ENCODE peak calls at places on chromosomes 7 and 10, in eight cellular contexts. Y is colonic mucosa, Q is IMR-90, V is brain microvascular endothelial cell, E is tibial nerve, H is hepatocyte, Z is ascending aorta, K is transverse colon. S is an unnamed sample. For H3K36me3 and H3K27me3, the result is how much of the 10 kb centered on the place peaks cover.

GRCh38 chr10:79387466-79387973 is 40.3 kb downstream of the PPIF start:
- DNase-seq in Q (no peak), Z (peak), E (peak), H (no peak), K (peak), Y (no peak), V (no peak), S (peak)

GRCh38 chr7:85226401-85227085 is 39.7 kb upstream of the SEMA3D start:
- DNase-seq in E (no peak), V (peak), H (no peak), Z (no peak), Q (peak), Y (no peak), K (no peak), S (no peak)

GRCh38 chr7:2735744-2736143 is 47.7 kb downstream of the AMZ1 start:
- DNase-seq in H (no peak), V (no peak), Y (no peak), K (no peak), E (no peak), Z (peak), Q (no peak), S (peak)

GRCh38 chr7:136741941-136742340 is 126.5 kb upstream of the CHRM2 start:
- DNase-seq in Z (no peak), H (no peak), K (no peak), V (no peak), Y (no peak), Q (no peak), E (no peak), S (no peak)

GRCh38 chr10:15462253-15462885 is 91.3 kb upstream of the FAM171A1 start:
- DNase-seq in E (no peak), H (no peak), Y (no peak), K (no peak), Z (no peak), V (no peak), Q (no peak), S (no peak)

GRCh38 chr10:67665491-67665890 is 30.5 kb downstream of the CTNNA3 start:
- DNase-seq in K (no peak), V (no peak), Z (no peak), Y (no peak), Q (no peak), H (peak), E (no peak), S (peak)

GRCh38 chr10:100654835-100655759 is 90.3 kb upstream of the PAX2 start:
- DNase-seq in Y (no peak), Z (no peak), E (no peak), K (no peak), V (no peak), H (no peak), Q (no peak), S (peak)

GRCh38 chr10:115084434-115084833 is 8.7 kb upstream of the ATRNL1 start:
- DNase-seq in E (no peak), Y (no peak), Z (no peak), Q (no peak), V (no peak), H (no peak), K (no peak), S (no peak)

GRCh38 chr10:95655571-95656290 is 780 bp downstream of the ALDH18A1 start:
- DNase-seq in K (peak), Y (peak), Q (peak), E (peak), V (peak), Z (no peak), H (peak), S (peak)

GRCh38 chr7:151863386-151864079 is 13.4 kb downstream of the PRKAG2 start:
- DNase-seq in Z (no peak), H (no peak), Y (no peak), Q (no peak), K (no peak), V (no peak), E (no peak), S (peak)

GRCh38 chr10:86361134-86362128 is 5.2 kb downstream of the GRID1 start:
- DNase-seq in K (peak), E (no peak), Z (no peak), Q (no peak), V (no peak), H (no peak), Y (no peak), S (no peak)

GRCh38 chr10:6843477-6843876 is 263.4 kb upstream of the PRKCQ start:
- DNase-seq in H (no peak), Z (no peak), V (no peak), K (no peak), Y (no peak), Q (no peak), E (no peak), S (no peak)

GRCh38 chr7:27148776-27149641 is 1.4 kb upstream of the HOXA6 start:
- DNase-seq in Q (no peak), K (peak), Z (peak), Y (peak), V (no peak), E (no peak), H (no peak), S (peak)

GRCh38 chr7:1160665-1161010 is 642 bp upstream of the ZFAND2A start:
- DNase-seq in K (peak), V (no peak), Y (peak), Z (no peak), H (no peak), Q (no peak), E (no peak), S (no peak)

GRCh38 chr10:10131984-10132383 is 885.7 kb upstream of the CELF2 start:
- DNase-seq in H (peak), Z (no peak), V (no peak), Q (no peak), E (no peak), Y (no peak), K (no peak), S (no peak)

GRCh38 chr7:34748244-34749039 is 90.4 kb downstream of the NPSR1 start:
- DNase-seq in V (peak), Y (peak), E (no peak), K (peak), Q (peak), H (peak), Z (no peak), S (no peak)

GRCh38 chr7:92095424-92095823 is 38.9 kb downstream of the CYP51A1 start:
- DNase-seq in Q (no peak), K (no peak), Z (no peak), Y (no peak), V (no peak), H (no peak), E (no peak), S (no peak)

DNA sequence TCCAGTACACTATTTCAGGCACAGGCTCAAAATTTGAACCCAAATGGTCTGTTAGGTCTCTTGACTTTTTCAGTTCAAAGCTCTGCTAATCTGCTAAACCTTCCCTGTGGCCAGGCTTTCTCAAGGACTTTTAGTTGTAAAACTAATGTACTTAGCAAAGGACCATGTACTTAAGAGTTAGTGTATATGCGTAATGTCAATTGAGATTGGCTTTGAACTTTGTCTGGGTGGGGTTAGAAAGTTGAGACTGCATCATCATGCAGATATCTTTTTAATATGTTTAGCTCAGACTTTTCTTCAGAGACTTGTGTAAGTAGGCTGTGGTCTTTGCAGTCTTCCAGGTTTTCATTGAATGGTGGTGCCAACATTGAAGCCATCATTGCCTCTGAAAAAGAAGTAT is 33.8 kb downstream of the CYP51A1 start:
- DNase-seq in V (no peak), Q (no peak), Z (no peak), Y (no peak), H (peak), E (no peak), K (no peak), S (no peak)
- H3K36me3 ChIP-seq in V (half or more), Q (under half), Z (half or more), Y (under half), H (under half), E (under half), K (under half), S (under half)

GRCh38 chr10:24469993-24470392 is 253.7 kb downstream of the ARHGAP21 start:
- DNase-seq in H (peak), Z (no peak), V (no peak), Y (peak), Q (no peak), K (peak), E (no peak), S (no peak)

GRCh38 chr10:24466616-24466949 is 257.1 kb downstream of the ARHGAP21 start:
- DNase-seq in E (no peak), K (no peak), Z (no peak), V (no peak), Y (no peak), Q (no peak), H (no peak), S (no peak)

GRCh38 chr10:24467605-24468004 is 256.1 kb downstream of the ARHGAP21 start:
- DNase-seq in Z (no peak), Q (no peak), V (no peak), E (no peak), Y (no peak), H (no peak), K (no peak), S (no peak)

GRCh38 chr10:24467094-24467493 is 256.6 kb downstream of the ARHGAP21 start:
- DNase-seq in H (no peak), V (no peak), Z (no peak), K (no peak), E (no peak), Y (no peak), Q (no peak), S (no peak)

DNA sequence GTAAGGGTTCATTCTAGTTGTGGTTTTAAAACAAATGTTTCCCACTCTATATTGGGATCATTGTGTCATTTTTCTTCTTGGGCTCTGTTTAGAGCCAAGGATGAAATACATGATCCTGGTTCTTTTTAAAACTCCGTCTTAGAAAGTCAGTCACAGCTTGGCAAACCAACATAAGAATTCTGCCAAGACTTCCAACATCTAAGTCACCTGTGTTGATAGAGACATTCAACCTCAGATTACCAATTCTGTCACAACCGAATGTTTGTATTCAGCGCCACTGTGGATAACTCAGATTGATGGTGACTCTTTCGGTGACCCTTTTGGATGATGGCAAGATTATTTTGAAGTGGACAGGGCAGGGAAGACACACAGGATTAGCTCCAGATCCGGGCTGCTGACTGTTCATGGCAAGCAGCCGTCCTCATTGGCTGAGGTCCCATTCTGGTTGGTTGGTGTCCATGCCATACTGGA is 255.4 kb downstream of the ARHGAP21 start:
- DNase-seq in E (no peak), V (no peak), Y (no peak), H (no peak), Q (no peak), Z (no peak), K (no peak), S (no peak)
- H3K4me3 ChIP-seq in E (no peak), V (peak), Y (peak), H (peak), Q (no peak), Z (no peak), K (no peak), S (no peak)

GRCh38 chr7:105985250-105985649 is 22.2 kb downstream of the CDHR3 start:
- DNase-seq in Q (no peak), H (no peak), Z (no peak), Y (no peak), E (no peak), K (no peak), V (no peak), S (no peak)
- H3K27me3 ChIP-seq in Q (under half), H (under half), Z (under half), Y (under half), E (under half), K (under half), V (under half), S (under half)

GRCh38 chr7:98202367-98203195 is 8.7 kb upstream of the BHLHA15 start:
- DNase-seq in Z (peak), H (no peak), Q (no peak), V (no peak), K (peak), E (no peak), Y (no peak), S (no peak)

GRCh38 chr7:98194672-98195457 is 16.4 kb upstream of the BHLHA15 start:
- DNase-seq in H (no peak), E (no peak), Q (peak), Z (no peak), K (no peak), Y (no peak), V (peak), S (no peak)

GRCh38 chr7:98200364-98200763 is 10.9 kb upstream of the BHLHA15 start:
- DNase-seq in Z (no peak), Y (no peak), E (no peak), V (no peak), Q (no peak), K (no peak), H (no peak), S (no peak)

GRCh38 chr7:98196706-98197605 is 14.3 kb upstream of the BHLHA15 start:
- DNase-seq in E (no peak), V (no peak), Y (no peak), Z (no peak), Q (no peak), H (no peak), K (no peak), S (no peak)

DNA sequence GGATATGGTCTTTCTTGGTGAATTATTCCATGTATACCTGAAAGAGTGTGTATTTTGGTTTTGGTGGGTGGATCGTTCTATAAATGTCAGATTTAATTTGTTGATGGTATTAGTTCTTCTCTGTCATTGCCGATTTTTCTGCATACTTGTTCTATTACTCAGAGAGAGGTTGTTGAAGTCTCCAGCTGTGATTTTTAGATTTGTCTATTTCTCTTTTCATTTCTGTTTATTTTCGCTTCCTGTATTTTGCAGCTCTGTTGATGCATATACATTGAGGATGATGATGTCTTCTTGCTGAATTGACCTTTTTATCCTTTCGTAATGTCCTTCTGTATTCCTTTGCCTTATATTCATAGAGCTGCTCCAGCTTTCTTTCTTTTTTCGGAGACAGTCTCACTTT is 12.1 kb upstream of the BHLHA15 start:
- DNase-seq in E (no peak), Y (no peak), Q (peak), H (no peak), K (no peak), Z (no peak), V (no peak), S (no peak)
- H3K36me3 ChIP-seq in E (under half), Y (under half), Q (under half), H (under half), K (under half), Z (under half), V (under half), S (under half)

S was measured in H7.